ENCODE peak calls at places on chromosomes 3 and 15, in five cellular contexts. J is IMR-90, B is suprapubic skin, M is H54, N is transverse colon. A is an unnamed sample.

GRCh38 chr15:84953136-84953535 is 28.5 kb upstream of the PDE8A start:
- DNase-seq in B (no peak), M (no peak), J (peak), N (no peak), A (no peak)

GRCh38 chr3:111846717-111847116 is 12.3 kb upstream of the PHLDB2 start:
- DNase-seq in N (no peak), B (no peak), J (peak), M (peak), A (no peak)

GRCh38 chr3:162597221-162597620 is 1100.6 kb downstream of the OTOL1 start:
- DNase-seq in B (no peak), M (no peak), J (no peak), N (no peak), A (no peak)

GRCh38 chr3:4774531-4774930 is 204.7 kb upstream of the BHLHE40 start:
- DNase-seq in M (no peak), N (peak), J (no peak), B (no peak), A (no peak)

GRCh38 chr15:42404461-42405235 is 45.3 kb downstream of the CAPN3 start:
- DNase-seq in M (no peak), B (no peak), J (no peak), N (no peak), A (no peak)

GRCh38 chr3:112056451-112056929 is 22.0 kb downstream of the TMPRSS7 start:
- DNase-seq in N (no peak), B (no peak), J (peak), M (no peak), A (no peak)

GRCh38 chr15:20645956-20646355 is 104.4 kb upstream of the GOLGA6L6 start:
- DNase-seq in M (no peak), N (peak), J (no peak), B (no peak), A (no peak)

GRCh38 chr3:195087321-195087720 is 183.6 kb downstream of the XXYLT1 start:
- DNase-seq in N (no peak), J (no peak), B (peak), M (no peak), A (no peak)

GRCh38 chr15:95341686-95342085 is 988.8 kb upstream of the NR2F2 start:
- DNase-seq in J (no peak), M (no peak), N (no peak), B (no peak), A (no peak)

GRCh38 chr15:61051570-61052031 is 177.5 kb downstream of the RORA start:
- DNase-seq in J (peak), B (no peak), M (peak), N (peak), A (no peak)

GRCh38 chr3:39208463-39209055 is 16.2 kb upstream of the XIRP1 start:
- DNase-seq in M (no peak), N (peak), B (no peak), J (peak), A (peak)

GRCh38 chr3:111071257-111072015 is at the start of gene NECTIN3:
- DNase-seq in M (peak), B (peak), N (peak), J (peak), A (peak)

GRCh38 chr15:101277038-101277822 is at the start of gene SELENOS:
- DNase-seq in N (peak), M (peak), J (peak), B (peak), A (peak)

GRCh38 chr3:133376805-133377204 is 23.1 kb upstream of the BFSP2 start:
- DNase-seq in M (no peak), J (no peak), N (no peak), B (no peak), A (no peak)

GRCh38 chr3:185959609-185960517 is 22.0 kb upstream of the TRA2B start:
- DNase-seq in J (peak), M (peak), B (no peak), N (peak), A (peak)

GRCh38 chr3:188633206-188633605 is 479.2 kb downstream of the LPP start:
- DNase-seq in M (no peak), N (no peak), B (no peak), J (no peak), A (no peak)

GRCh38 chr3:53842436-53843194 is 3.6 kb downstream of the CHDH start:
- DNase-seq in J (peak), N (peak), B (no peak), M (no peak), A (no peak)

GRCh38 chr15:58396181-58396580 is 35.6 kb upstream of the LIPC start:
- DNase-seq in N (no peak), J (peak), B (no peak), M (no peak), A (no peak)

GRCh38 chr3:99868438-99868723 is 50.7 kb downstream of the CMSS1 start:
- DNase-seq in J (peak), M (no peak), B (no peak), N (no peak), A (peak)

GRCh38 chr15:70024521-70024920 is 73.2 kb downstream of the TLE3 start:
- DNase-seq in M (no peak), J (no peak), N (no peak), B (no peak), A (no peak)

GRCh38 chr15:69578792-69579587 is 126.4 kb downstream of the RPLP1 start:
- DNase-seq in J (no peak), N (peak), B (no peak), M (peak), A (no peak)

GRCh38 chr3:152121292-152121654 is 147.5 kb upstream of the MBNL1 start:
- DNase-seq in M (peak), B (no peak), N (no peak), J (peak), A (no peak)

DNA sequence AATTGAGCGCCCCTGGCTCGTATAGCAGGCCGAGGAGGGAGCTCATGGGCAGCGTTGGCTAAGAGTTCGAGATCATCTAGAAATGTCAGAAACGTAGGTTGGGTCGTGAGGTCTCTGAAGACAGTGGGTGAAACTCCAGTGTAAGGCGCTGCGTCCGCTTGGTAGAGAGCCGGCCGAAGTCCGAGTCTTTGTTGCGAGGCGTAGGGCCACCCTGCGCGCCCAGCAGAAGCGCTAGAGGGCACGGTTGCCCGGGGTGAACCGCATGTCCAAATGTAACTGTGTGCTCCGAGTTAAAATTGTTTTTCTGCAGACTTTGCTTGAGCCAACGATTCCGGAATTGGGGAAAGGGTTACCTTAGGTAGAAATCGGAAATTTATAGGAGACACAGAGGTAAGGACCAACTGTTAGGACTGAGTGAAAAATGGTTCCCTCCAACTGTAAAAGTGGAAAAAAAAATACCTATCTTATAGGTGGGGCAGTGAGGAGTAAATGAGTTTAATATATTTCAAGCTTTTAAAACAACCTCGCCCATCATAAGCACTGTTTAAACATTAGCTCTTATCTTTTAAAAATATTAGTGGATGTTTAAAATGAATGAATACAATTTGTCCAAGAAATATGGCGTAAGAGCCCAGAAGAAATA is 993 bp upstream of the SIAH2 start:
- DNase-seq in J (peak), N (peak), M (no peak), B (no peak), A (peak)
- TF ChIP-seq POLR2A in J (no peak), N (peak), M (no peak), B (no peak), A (no peak)

GRCh38 chr15:86162172-86162591 is 82.5 kb downstream of the AGBL1 start:
- DNase-seq in J (no peak), B (no peak), N (no peak), M (no peak), A (no peak)
- TF ChIP-seq POLR2A in J (no peak), B (no peak), N (no peak), M (no peak), A (no peak)

DNA sequence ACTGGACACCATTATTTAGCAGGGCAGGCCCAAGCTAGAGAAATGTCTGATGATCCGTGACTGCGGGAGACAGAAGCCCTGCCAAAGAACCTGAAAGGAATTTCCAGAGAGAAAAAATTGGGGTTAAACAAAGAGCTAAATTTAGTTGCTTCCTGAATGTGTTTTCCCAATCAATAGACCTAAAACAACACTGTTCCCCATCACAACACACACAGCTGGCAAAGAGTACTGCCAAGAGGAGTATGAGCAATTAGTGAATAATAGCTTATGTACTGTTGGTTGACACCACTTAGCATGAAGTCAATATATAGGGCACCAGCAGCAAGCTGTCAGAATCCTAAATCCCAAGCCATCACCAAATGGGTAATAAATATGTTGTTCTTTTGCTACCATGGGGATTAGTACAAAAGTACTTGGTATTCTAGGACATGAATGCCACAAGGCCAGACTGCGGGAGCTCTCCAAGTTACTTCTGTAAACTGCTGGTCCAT is 35.7 kb downstream of the CLK3 start:
- DNase-seq in B (no peak), M (no peak), J (no peak), N (no peak), A (no peak)
- TF ChIP-seq POLR2A in B (no peak), M (no peak), J (no peak), N (no peak), A (no peak)

DNA sequence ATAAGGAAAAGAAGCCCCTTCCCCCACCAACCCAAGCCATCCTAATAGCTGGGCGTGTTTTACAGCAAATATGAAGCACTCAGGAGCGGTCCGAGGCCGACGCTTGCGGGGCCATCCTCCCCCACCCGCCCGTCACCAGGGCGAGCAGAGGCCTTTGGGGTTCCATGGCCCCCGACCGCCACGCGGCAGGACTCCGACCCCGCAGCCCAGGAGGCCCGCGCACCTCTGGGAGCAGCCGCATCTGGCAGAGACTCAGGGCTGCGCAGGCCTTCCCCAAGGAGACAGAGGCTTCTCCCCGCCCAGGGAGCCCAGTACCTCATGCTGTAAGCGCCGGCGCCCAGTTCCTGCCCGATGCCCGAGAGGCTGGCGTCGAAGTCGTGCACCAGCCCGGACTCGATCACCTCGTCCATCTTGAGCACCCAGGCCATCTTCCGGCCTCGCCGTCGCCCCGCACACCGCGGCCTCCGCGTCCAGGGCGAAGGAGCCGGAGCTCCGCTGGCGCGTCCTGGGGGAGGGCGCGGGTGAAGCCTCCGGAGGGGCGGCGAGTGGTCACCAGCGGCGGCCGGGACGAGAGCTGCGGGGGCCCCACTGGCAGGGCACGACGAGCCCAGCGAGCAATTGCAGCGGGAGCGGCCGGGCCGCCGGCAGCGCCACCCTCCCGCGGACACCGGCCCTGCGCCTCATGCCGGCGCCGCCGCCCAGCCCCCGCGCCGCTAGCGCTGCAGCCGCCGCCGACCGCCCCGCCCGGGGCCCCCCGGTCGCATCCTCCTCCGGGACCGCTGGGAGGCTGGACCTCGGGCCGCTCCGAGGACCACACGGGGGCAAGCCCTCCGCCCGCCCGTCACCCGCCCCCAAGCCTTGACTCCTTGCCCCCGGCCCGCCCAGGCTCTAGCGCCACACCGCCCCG is 531 bp downstream of the UBP1 start:
- DNase-seq in N (peak), M (no peak), J (peak), B (peak), A (peak)
- TF ChIP-seq POLR2A in N (peak), M (no peak), J (no peak), B (no peak), A (no peak)

GRCh38 chr15:71706461-71707229 is 103.7 kb upstream of the NR2E3 start:
- DNase-seq in B (no peak), M (no peak), N (no peak), J (no peak), A (no peak)
- TF ChIP-seq POLR2A in B (no peak), M (no peak), N (no peak), J (no peak), A (no peak)

GRCh38 chr3:120741837-120742197 is 499 bp downstream of the RABL3 start:
- DNase-seq in N (no peak), J (peak), B (no peak), M (no peak), A (peak)
- TF ChIP-seq POLR2A in N (no peak), J (no peak), B (no peak), M (no peak), A (no peak)

DNA sequence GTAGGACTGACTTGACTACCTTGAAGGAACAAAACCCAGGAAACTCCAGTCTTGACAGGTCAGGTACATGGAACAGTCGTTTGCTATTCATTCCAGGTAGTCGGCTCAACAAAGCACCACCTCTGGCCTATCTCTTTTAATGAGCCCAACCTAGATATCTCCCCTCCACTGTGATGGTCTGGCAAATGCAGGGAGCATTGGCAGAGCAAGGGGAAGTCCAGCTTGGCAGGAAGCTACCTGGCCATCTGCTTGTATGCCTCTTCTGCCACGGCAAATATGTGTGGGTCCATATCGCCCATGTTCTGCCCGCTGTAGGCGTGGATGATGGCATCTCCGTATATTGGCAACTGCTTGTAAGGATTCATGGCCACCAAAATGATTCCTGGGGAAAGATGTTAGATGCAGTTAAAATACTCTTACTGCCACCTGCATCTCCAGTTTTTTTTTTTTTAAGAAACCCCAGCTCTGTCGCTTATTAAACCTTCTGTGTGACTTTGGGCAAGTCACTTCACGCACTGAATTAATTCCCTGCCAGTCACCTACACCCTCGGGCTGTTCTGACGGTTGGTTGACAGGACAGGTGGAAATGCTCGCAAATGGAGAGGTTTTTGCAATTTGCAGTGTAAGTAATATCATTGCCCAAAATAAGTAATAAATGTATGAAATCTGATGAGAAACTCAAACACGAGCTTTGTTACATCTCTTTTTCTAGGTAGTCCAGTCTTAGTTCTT is 16.8 kb downstream of the MYO5C start:
- DNase-seq in B (no peak), J (no peak), N (no peak), M (no peak), A (no peak)
- TF ChIP-seq POLR2A in B (no peak), J (no peak), N (no peak), M (no peak), A (no peak)

DNA sequence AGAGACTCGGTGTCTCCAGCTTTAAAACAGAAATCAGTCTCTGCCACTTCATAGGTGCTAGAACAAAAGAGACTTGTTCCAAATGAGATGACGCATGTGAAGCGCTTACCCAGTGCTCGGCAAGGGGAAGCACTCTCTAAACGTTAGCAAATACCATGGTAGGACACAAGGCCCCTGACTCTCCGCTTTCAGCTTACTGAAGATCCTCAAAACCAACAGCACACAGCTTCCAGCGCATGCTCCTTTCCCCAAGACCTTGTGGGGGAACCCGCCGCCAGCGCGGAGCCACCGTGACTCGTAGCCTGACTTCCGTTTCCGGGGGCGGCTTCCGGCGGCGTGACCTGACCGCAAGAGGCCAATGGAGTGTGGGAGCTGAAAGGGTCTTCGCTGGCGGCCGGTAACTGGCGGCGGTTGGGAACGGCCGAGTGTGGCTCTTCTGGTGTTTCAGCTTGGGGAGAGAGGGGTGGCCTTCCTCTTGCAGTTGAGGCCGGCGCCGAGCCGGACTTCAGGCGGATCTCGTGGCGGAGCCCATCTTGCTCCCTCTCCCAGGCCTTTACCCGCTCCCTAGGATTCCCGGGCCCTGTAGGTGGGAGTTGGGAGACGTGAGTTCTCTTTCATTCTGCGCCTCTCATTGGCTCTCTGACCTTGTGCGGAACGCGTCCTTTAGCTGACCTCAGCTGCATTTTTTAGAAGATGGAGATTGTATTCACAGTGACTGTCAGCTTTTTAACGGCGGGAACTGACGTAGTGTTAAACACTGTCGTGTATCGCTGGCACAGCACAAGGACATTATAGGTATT is at the start of gene THUMPD3:
- DNase-seq in M (peak), B (peak), J (peak), N (peak), A (peak)
- TF ChIP-seq POLR2A in M (peak), B (no peak), J (peak), N (peak), A (peak)

DNA sequence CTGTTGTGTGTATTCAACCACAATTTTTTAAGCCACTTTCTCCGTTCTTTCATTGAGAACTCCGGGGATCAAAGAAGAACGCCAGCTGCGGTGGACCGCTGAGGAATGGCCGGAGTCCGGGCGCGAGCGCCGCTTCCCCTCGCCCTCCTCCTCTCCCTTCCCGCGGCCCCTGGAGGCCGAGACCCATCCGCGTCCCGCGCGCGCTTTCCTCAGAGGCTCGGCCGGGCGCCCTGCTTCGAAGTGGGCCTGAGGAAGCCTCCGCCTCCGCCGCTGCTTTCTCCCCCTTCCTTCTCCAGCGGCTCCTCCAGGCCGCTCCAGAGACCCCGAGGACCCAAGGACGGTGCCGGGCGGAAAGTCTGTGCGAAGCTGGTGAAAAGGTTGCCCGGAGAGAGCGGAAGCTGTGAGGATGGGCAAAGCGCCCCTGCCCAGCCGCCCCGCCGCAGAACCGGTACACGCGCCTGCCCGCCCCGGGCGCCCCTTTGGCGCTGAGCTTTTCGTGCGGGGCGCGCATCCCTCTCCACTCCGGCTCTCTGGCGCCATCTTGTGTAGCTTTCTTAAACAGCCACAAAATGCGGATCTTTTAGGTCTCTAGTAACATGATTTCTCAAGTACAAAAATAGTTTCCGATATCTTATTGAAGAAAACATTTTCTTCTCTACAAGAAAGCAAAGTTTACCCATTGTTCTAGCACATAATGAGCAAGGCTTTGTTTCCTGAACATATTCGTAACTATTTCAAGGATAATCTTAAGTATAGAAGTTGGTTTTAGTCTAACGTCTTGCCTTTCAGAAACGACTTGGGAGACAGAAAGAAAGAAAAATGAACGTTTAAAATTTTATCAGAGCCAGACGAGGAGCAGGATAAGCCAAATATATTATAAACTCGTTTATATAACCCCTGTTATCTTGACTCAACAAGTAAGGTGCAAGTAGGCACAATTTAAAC is 59.2 kb upstream of the FAM174B start:
- DNase-seq in B (peak), J (peak), N (peak), M (peak), A (peak)
- TF ChIP-seq POLR2A in B (no peak), J (no peak), N (peak), M (no peak), A (no peak)

GRCh38 chr3:51995346-51996156 is at the start of gene RPL29:
- DNase-seq in N (peak), M (peak), J (peak), B (peak), A (peak)
- TF ChIP-seq POLR2A in N (peak), M (peak), J (peak), B (peak), A (peak)

A was measured in erythroblast.